ENCODE peak calls at places on chromosomes 6 and 20, in seven cellular contexts. One of them, this sample, is unnamed.

GRCh38 chr6:31075528-31075927 is 36.8 kb downstream of the C6orf15 start:
- DNase-seq in neuronal stem cell: no peak
- DNase-seq in AG04450: no peak
- DNase-seq in transverse colon: no peak
- DNase-seq in upper lobe of right lung: no peak
- DNase-seq in pancreas: no peak
- DNase-seq in SK-N-SH: no peak
- DNase-seq in this sample: no peak

GRCh38 chr6:27158316-27158643 is 89.2 kb upstream of the PRSS16 start:
- DNase-seq in neuronal stem cell: no peak
- DNase-seq in AG04450: no peak
- DNase-seq in transverse colon: no peak
- DNase-seq in upper lobe of right lung: no peak
- DNase-seq in pancreas: no peak
- DNase-seq in SK-N-SH: no peak
- DNase-seq in this sample: no peak

GRCh38 chr6:83546636-83547035 is 34.3 kb downstream of the PRSS35 start:
- DNase-seq in neuronal stem cell: no peak
- DNase-seq in AG04450: no peak
- DNase-seq in transverse colon: peak; percentile 6
- DNase-seq in upper lobe of right lung: no peak
- DNase-seq in pancreas: no peak
- DNase-seq in SK-N-SH: no peak
- DNase-seq in this sample: no peak

GRCh38 chr6:110528051-110528929 is 51.9 kb upstream of the SLC22A16 start:
- DNase-seq in neuronal stem cell: peak; percentile 45
- DNase-seq in AG04450: no peak
- DNase-seq in transverse colon: peak; percentile 29
- DNase-seq in upper lobe of right lung: no peak
- DNase-seq in pancreas: peak; percentile 58
- DNase-seq in SK-N-SH: peak; percentile 59
- DNase-seq in this sample: peak; percentile 73

GRCh38 chr6:6314601-6315000 is 5.9 kb downstream of the F13A1 start:
- DNase-seq in neuronal stem cell: no peak
- DNase-seq in AG04450: no peak
- DNase-seq in transverse colon: no peak
- DNase-seq in upper lobe of right lung: no peak
- DNase-seq in pancreas: no peak
- DNase-seq in SK-N-SH: no peak
- DNase-seq in this sample: no peak

GRCh38 chr6:157461000-157461915 is 80.3 kb downstream of the ZDHHC14 start:
- DNase-seq in neuronal stem cell: no peak
- DNase-seq in AG04450: peak; percentile 34
- DNase-seq in transverse colon: peak; percentile 31
- DNase-seq in upper lobe of right lung: no peak
- DNase-seq in pancreas: peak; percentile 69
- DNase-seq in SK-N-SH: no peak
- DNase-seq in this sample: no peak

GRCh38 chr20:49384437-49385434 is 97.7 kb downstream of the KCNB1 start:
- DNase-seq in neuronal stem cell: peak; percentile 85
- DNase-seq in AG04450: no peak
- DNase-seq in transverse colon: peak; percentile 71
- DNase-seq in upper lobe of right lung: peak; percentile 82
- DNase-seq in pancreas: peak; percentile 42
- DNase-seq in SK-N-SH: peak; percentile 64
- DNase-seq in this sample: no peak

GRCh38 chr6:7062445-7063162 is 45.2 kb upstream of the RREB1 start:
- DNase-seq in neuronal stem cell: no peak
- DNase-seq in AG04450: no peak
- DNase-seq in transverse colon: no peak
- DNase-seq in upper lobe of right lung: no peak
- DNase-seq in pancreas: no peak
- DNase-seq in SK-N-SH: no peak
- DNase-seq in this sample: peak; percentile 42

GRCh38 chr20:1671891-1672669 is 14.5 kb upstream of the SIRPG start:
- DNase-seq in neuronal stem cell: no peak
- DNase-seq in AG04450: no peak
- DNase-seq in transverse colon: no peak
- DNase-seq in upper lobe of right lung: no peak
- DNase-seq in pancreas: no peak
- DNase-seq in SK-N-SH: no peak
- DNase-seq in this sample: no peak

GRCh38 chr20:5835870-5836269 is 85.7 kb downstream of the SHLD1 start:
- DNase-seq in neuronal stem cell: no peak
- DNase-seq in AG04450: no peak
- DNase-seq in transverse colon: no peak
- DNase-seq in upper lobe of right lung: no peak
- DNase-seq in pancreas: no peak
- DNase-seq in SK-N-SH: no peak
- DNase-seq in this sample: no peak

GRCh38 chr6:42808492-42809483 is 26.9 kb downstream of the BICRAL start:
- DNase-seq in neuronal stem cell: no peak
- DNase-seq in AG04450: no peak
- DNase-seq in transverse colon: no peak
- DNase-seq in upper lobe of right lung: no peak
- DNase-seq in pancreas: no peak
- DNase-seq in SK-N-SH: no peak
- DNase-seq in this sample: no peak

GRCh38 chr6:65997539-65997938 is 290.5 kb upstream of the EYS start:
- DNase-seq in neuronal stem cell: no peak
- DNase-seq in AG04450: no peak
- DNase-seq in transverse colon: no peak
- DNase-seq in upper lobe of right lung: no peak
- DNase-seq in pancreas: no peak
- DNase-seq in SK-N-SH: no peak
- DNase-seq in this sample: no peak

GRCh38 chr6:49849121-49849907 is 17.0 kb downstream of the CRISP1 start:
- DNase-seq in neuronal stem cell: peak; percentile 41
- DNase-seq in AG04450: peak; percentile 18
- DNase-seq in transverse colon: no peak
- DNase-seq in upper lobe of right lung: no peak
- DNase-seq in pancreas: no peak
- DNase-seq in SK-N-SH: peak; percentile 15
- DNase-seq in this sample: peak; percentile 7

GRCh38 chr6:16684896-16685554 is 76.2 kb downstream of the ATXN1 start:
- DNase-seq in neuronal stem cell: no peak
- DNase-seq in AG04450: no peak
- DNase-seq in transverse colon: no peak
- DNase-seq in upper lobe of right lung: no peak
- DNase-seq in pancreas: no peak
- DNase-seq in SK-N-SH: no peak
- DNase-seq in this sample: no peak

GRCh38 chr6:66508433-66508832 is 801.4 kb upstream of the EYS start:
- DNase-seq in neuronal stem cell: no peak
- DNase-seq in AG04450: peak; percentile 58
- DNase-seq in transverse colon: no peak
- DNase-seq in upper lobe of right lung: no peak
- DNase-seq in pancreas: no peak
- DNase-seq in SK-N-SH: no peak
- DNase-seq in this sample: no peak

GRCh38 chr20:16437387-16437990 is 135.8 kb downstream of the KIF16B start:
- DNase-seq in neuronal stem cell: no peak
- DNase-seq in AG04450: no peak
- DNase-seq in transverse colon: no peak
- DNase-seq in upper lobe of right lung: no peak
- DNase-seq in pancreas: no peak
- DNase-seq in SK-N-SH: no peak
- DNase-seq in this sample: no peak

GRCh38 chr6:63509652-63510352 is 62.5 kb upstream of the LOC128125822 start:
- DNase-seq in neuronal stem cell: no peak
- DNase-seq in AG04450: no peak
- DNase-seq in transverse colon: peak; percentile 70
- DNase-seq in upper lobe of right lung: no peak
- DNase-seq in pancreas: peak; percentile 82
- DNase-seq in SK-N-SH: no peak
- DNase-seq in this sample: peak; percentile 22

GRCh38 chr6:103002282-103002681 is 1608.8 kb downstream of the GRIK2 start:
- DNase-seq in neuronal stem cell: no peak
- DNase-seq in AG04450: no peak
- DNase-seq in transverse colon: no peak
- DNase-seq in upper lobe of right lung: no peak
- DNase-seq in pancreas: no peak
- DNase-seq in SK-N-SH: no peak
- DNase-seq in this sample: no peak

DNA sequence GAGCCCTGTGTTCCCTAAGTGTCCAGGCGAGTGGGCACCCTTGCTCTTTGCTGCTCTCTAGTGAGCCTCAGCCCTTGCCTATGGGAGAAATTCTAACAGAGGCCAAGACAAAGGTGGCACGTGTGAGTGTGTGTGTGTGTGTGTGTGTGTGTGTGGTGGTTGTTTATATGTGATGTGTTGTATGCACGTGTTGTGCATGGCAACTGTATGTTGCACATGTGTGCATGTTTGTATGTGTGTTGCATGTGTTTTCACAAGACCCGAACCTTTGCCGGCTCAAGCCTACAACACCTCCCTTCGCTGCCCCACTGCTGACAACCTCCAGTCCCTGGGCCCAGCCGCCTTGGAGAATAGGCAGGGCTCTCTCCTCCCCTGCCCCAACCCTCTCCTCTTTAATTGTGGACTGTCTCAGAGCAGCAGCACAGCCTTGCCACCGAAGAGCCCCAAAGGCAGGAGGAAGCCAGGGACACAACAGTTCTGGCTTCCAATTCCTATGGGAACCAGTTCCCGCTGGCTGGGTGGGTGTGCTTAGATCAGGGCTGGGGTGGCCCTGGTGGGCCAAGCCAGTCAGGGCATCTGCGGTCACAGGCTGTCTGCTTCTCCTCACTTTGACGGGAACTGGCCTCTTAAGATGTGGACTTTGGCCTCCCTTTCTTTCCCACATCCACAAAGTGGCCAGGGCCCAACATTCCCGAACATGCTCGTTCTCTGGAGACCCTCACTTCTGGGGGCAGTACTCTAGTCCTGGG is 2.7 kb downstream of the KCNK16 start:
- DNase-seq in neuronal stem cell: no peak
- DNase-seq in AG04450: no peak
- DNase-seq in transverse colon: no peak
- DNase-seq in upper lobe of right lung: no peak
- DNase-seq in pancreas: no peak
- DNase-seq in SK-N-SH: no peak
- DNase-seq in this sample: no peak
- H3K27me3 ChIP-seq in neuronal stem cell: no peaks in the 10 kb centered on the region
- H3K27me3 ChIP-seq in AG04450: peaks cover 6% of the 10 kb centered on the region
- H3K27me3 ChIP-seq in transverse colon: peaks cover 13% of the 10 kb centered on the region
- H3K27me3 ChIP-seq in upper lobe of right lung: no peaks in the 10 kb centered on the region
- H3K27me3 ChIP-seq in pancreas: no peaks in the 10 kb centered on the region
- H3K27me3 ChIP-seq in SK-N-SH: no peaks in the 10 kb centered on the region
- H3K27me3 ChIP-seq in this sample: no peaks in the 10 kb centered on the region

GRCh38 chr20:57531986-57532566 is 7.1 kb upstream of the CTCFL start:
- DNase-seq in neuronal stem cell: no peak
- DNase-seq in AG04450: no peak
- DNase-seq in transverse colon: peak; percentile 48
- DNase-seq in upper lobe of right lung: no peak
- DNase-seq in pancreas: no peak
- DNase-seq in SK-N-SH: no peak
- DNase-seq in this sample: no peak
- H3K27ac ChIP-seq in neuronal stem cell: no peak overlapping the region
- H3K27ac ChIP-seq in AG04450: no peak overlapping the region
- H3K27ac ChIP-seq in transverse colon: peak overlapping the region; percentile 88
- H3K27ac ChIP-seq in upper lobe of right lung: no peak overlapping the region
- H3K27ac ChIP-seq in pancreas: no peak overlapping the region
- H3K27ac ChIP-seq in SK-N-SH: no peak overlapping the region
- H3K27ac ChIP-seq in this sample: no peak overlapping the region

GRCh38 chr6:137656735-137657134 is 162.5 kb upstream of the OLIG3 start:
- DNase-seq in neuronal stem cell: no peak
- DNase-seq in AG04450: no peak
- DNase-seq in transverse colon: no peak
- DNase-seq in upper lobe of right lung: no peak
- DNase-seq in pancreas: no peak
- DNase-seq in SK-N-SH: no peak
- DNase-seq in this sample: no peak
- H3K9me3 ChIP-seq in neuronal stem cell: peaks cover 11% of the 10 kb centered on the region
- H3K9me3 ChIP-seq in AG04450: peaks cover 4% of the 10 kb centered on the region
- H3K9me3 ChIP-seq in transverse colon: peaks cover 20% of the 10 kb centered on the region
- H3K9me3 ChIP-seq in upper lobe of right lung: peaks cover 9% of the 10 kb centered on the region
- H3K9me3 ChIP-seq in pancreas: no peaks in the 10 kb centered on the region
- H3K9me3 ChIP-seq in SK-N-SH: no peaks in the 10 kb centered on the region
- H3K9me3 ChIP-seq in this sample: no peaks in the 10 kb centered on the region

DNA sequence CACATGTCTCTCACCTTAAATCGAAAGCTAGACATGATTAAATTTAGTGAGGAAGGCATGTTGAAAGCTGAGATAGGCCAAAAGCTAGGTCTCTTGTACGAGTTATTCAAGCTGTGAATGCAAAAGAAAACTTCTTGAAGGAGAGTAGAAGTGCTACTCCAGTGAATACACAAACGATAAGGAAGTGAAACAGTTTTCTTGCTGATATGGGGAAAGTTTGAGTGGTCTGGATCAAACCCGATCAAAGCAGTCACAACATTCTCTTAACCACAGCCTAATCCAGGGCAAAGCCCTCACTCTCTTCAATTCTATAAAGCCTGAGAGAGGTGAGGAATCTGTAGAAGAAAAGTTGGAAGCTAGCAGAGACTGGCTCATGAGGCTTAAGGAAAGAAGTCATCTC is 1.9 kb upstream of the TPD52L1 start:
- DNase-seq in neuronal stem cell: no peak
- DNase-seq in AG04450: no peak
- DNase-seq in transverse colon: no peak
- DNase-seq in upper lobe of right lung: no peak
- DNase-seq in pancreas: no peak
- DNase-seq in SK-N-SH: no peak
- DNase-seq in this sample: no peak
- H3K27me3 ChIP-seq in neuronal stem cell: no peaks in the 10 kb centered on the region
- H3K27me3 ChIP-seq in AG04450: peaks cover 3% of the 10 kb centered on the region
- H3K27me3 ChIP-seq in transverse colon: peaks cover 16% of the 10 kb centered on the region
- H3K27me3 ChIP-seq in upper lobe of right lung: no peaks in the 10 kb centered on the region
- H3K27me3 ChIP-seq in pancreas: no peaks in the 10 kb centered on the region
- H3K27me3 ChIP-seq in SK-N-SH: peaks cover 52% of the 10 kb centered on the region
- H3K27me3 ChIP-seq in this sample: no peaks in the 10 kb centered on the region

DNA sequence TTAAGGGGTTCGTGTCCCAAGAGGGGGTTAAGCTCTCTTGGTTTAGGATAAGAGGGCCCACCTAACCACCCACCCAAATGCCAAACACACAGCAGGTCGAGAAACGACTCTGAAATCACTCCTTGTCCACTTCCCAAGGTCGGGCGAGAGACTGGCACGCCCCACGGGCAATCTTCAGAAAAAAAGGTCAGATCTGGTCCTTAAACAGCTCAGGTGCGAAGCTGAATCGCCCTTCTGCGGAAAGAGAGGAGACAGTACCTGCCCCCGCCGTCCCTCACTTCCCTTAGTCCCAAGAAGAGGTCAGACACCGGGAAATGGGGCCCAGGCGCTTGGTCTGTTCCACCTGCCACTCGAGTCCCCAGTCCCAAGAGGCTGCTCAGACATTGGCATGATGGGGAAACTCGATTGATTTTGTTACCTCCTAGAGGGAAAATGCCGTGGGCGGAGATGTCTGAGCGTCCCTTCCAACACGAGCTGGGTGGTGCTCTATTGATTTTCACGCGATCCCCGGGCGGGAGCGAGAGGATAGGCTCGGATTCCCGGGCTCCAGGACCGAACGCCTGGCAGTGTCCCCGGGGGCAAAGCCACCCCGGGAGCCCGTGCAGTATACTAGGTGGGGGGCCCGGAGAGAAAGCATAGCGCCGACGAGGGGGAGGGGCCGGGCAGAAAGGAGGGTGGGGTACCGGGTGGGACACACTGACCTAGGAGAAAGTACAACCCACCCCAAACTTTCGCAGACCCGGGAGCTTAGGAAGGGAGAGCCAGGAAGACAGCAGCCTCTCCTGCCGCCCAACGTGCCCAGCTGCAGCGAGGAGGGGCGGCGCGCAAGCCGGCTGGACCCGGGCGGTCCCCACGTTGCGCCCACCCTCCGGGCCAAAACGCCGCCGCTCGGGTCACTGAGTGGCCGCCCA is 1.1 kb upstream of the SAMD5 start:
- DNase-seq in neuronal stem cell: peak; percentile 30
- DNase-seq in AG04450: no peak
- DNase-seq in transverse colon: peak; percentile 18
- DNase-seq in upper lobe of right lung: peak; percentile 65
- DNase-seq in pancreas: peak; percentile 13
- DNase-seq in SK-N-SH: peak; percentile 42
- DNase-seq in this sample: no peak
- H3K27ac ChIP-seq in neuronal stem cell: no peak overlapping the region
- H3K27ac ChIP-seq in AG04450: no peak overlapping the region
- H3K27ac ChIP-seq in transverse colon: peak overlapping the region; percentile 72
- H3K27ac ChIP-seq in upper lobe of right lung: peak overlapping the region; percentile 79
- H3K27ac ChIP-seq in pancreas: no peak overlapping the region
- H3K27ac ChIP-seq in SK-N-SH: no peak overlapping the region
- H3K27ac ChIP-seq in this sample: no peak overlapping the region

This sample was measured in prostate gland.